ENCODE peak calls at places on chromosomes 2 and 18, in six cellular contexts. F is H9, V is IMR-90, R is mesendoderm, I is H1, M is neuronal stem cell. S is an unnamed sample.

GRCh38 chr18:3806656-3807055 is 356.7 kb downstream of the TGIF1 start:
- DNase-seq in F (no peak), V (no peak), R (no peak), I (no peak), M (no peak), S (no peak)

GRCh38 chr2:24855022-24855622 is 61.9 kb downstream of the CENPO start:
- DNase-seq in F (no peak), V (no peak), R (no peak), I (no peak), M (no peak), S (no peak)

GRCh38 chr2:186588421-186588820 is 1.4 kb upstream of the ITGAV start:
- DNase-seq in F (no peak), V (no peak), R (no peak), I (no peak), M (no peak), S (no peak)

GRCh38 chr2:18987592-18988073 is 370.8 kb downstream of the OSR1 start:
- DNase-seq in F (no peak), V (peak), R (no peak), I (no peak), M (no peak), S (peak)

GRCh38 chr2:226334981-226335720 is 464.5 kb downstream of the IRS1 start:
- DNase-seq in F (no peak), V (peak), R (no peak), I (no peak), M (no peak), S (no peak)

GRCh38 chr18:50298443-50299284 is 11.2 kb upstream of the CXXC1 start:
- DNase-seq in F (no peak), V (no peak), R (no peak), I (peak), M (no peak), S (no peak)

GRCh38 chr18:76383636-76384035 is 111.4 kb downstream of the ZNF516 start:
- DNase-seq in F (no peak), V (no peak), R (no peak), I (no peak), M (no peak), S (no peak)

GRCh38 chr2:241636182-241636982 is 576 bp downstream of the THAP4 start:
- DNase-seq in F (peak), V (peak), R (peak), I (peak), M (peak), S (peak)

GRCh38 chr2:81060971-81061370 is 756.4 kb upstream of the LRRTM1 start:
- DNase-seq in F (no peak), V (no peak), R (no peak), I (no peak), M (no peak), S (no peak)

DNA sequence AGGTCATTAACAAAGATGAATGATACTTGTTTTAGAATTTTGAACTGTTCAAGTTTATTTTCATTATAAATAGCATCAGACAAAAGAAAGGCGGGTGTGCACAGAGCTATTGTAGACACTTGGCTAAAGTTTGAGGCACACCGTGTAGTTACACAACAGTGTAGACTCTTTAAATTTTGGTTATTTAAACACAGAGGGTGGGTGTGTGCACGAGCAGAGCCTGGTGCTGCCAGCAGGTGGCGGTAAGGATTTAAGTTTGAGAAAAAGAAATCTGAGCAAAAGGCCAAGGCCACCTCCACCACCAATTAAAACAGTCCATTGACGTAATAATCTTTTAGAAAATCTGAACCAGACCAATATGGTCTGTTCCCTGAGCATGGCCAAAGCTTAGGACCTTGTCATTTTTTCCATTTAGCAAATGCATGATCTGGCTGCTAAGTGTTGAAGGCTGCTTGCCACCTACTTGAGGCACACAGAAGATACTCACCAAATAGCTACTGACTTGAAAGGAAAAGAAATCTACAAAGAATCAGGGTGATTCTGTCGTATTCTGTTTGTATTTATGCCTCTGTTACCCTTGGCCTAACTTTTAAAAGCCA is 14.3 kb downstream of the COPS7B start:
- DNase-seq in F (peak), V (peak), R (peak), I (peak), M (peak), S (peak)
- H3K4me2 ChIP-seq in F (no peak), V (no peak), R (no peak), I (no peak), M (no peak), S (no peak)

GRCh38 chr2:110124038-110124825 is 8.6 kb upstream of the MALL start:
- DNase-seq in F (no peak), V (no peak), R (no peak), I (no peak), M (no peak), S (no peak)
- H2AK5ac ChIP-seq in F (no peak), V (no peak), R (no peak), I (no peak), M (no peak), S (no peak)

GRCh38 chr2:156818944-156819343 is 382.8 kb downstream of the GPD2 start:
- DNase-seq in F (no peak), V (peak), R (no peak), I (no peak), M (no peak), S (no peak)
- H3K9ac ChIP-seq in F (no peak), V (no peak), R (no peak), I (no peak), M (no peak), S (no peak)

GRCh38 chr2:101829018-101829396 is 131.5 kb downstream of the MAP4K4 start:
- DNase-seq in F (no peak), V (no peak), R (no peak), I (no peak), M (no peak), S (no peak)

GRCh38 chr2:101831351-101831865 is 133.9 kb downstream of the MAP4K4 start:
- DNase-seq in F (peak), V (peak), R (peak), I (peak), M (peak), S (peak)

GRCh38 chr2:101830146-101830545 is 132.6 kb downstream of the MAP4K4 start:
- DNase-seq in F (no peak), V (no peak), R (no peak), I (no peak), M (no peak), S (no peak)

GRCh38 chr2:101829429-101829828 is 131.9 kb downstream of the MAP4K4 start:
- DNase-seq in F (no peak), V (no peak), R (no peak), I (no peak), M (no peak), S (no peak)

GRCh38 chr2:101830555-101830954 is 133.0 kb downstream of the MAP4K4 start:
- DNase-seq in F (no peak), V (peak), R (no peak), I (no peak), M (no peak), S (peak)
- H3K4me2 ChIP-seq in F (no peak), V (no peak), R (no peak), I (no peak), M (no peak), S (no peak)